ENCODE peak calls at places on chromosomes 5 and 9, in seven cellular contexts. One of them, this sample, is unnamed.

GRCh38 chr9:114938687-114939575 is 8.5 kb upstream of the TNFSF8 start:
- DNase-seq in mesenchymal stem cell: no peak
- DNase-seq in IMR-90: no peak
- DNase-seq in H9: no peak
- DNase-seq in H1: no peak
- DNase-seq in mesendoderm: no peak
- DNase-seq in trophoblast cell: no peak
- DNase-seq in this sample: no peak

GRCh38 chr5:175821790-175822211 is 49.6 kb upstream of the CPLX2 start:
- DNase-seq in mesenchymal stem cell: no peak
- DNase-seq in IMR-90: no peak
- DNase-seq in H9: no peak
- DNase-seq in H1: no peak
- DNase-seq in mesendoderm: no peak
- DNase-seq in trophoblast cell: no peak
- DNase-seq in this sample: no peak

GRCh38 chr9:84538879-84539278 is 130.7 kb upstream of the NTRK2 start:
- DNase-seq in mesenchymal stem cell: no peak
- DNase-seq in IMR-90: no peak
- DNase-seq in H9: no peak
- DNase-seq in H1: no peak
- DNase-seq in mesendoderm: no peak
- DNase-seq in trophoblast cell: no peak
- DNase-seq in this sample: no peak

GRCh38 chr9:133023117-133023890 is 7.5 kb upstream of the GTF3C5 start:
- DNase-seq in mesenchymal stem cell: no peak
- DNase-seq in IMR-90: no peak
- DNase-seq in H9: peak; percentile 74
- DNase-seq in H1: no peak
- DNase-seq in mesendoderm: no peak
- DNase-seq in trophoblast cell: no peak
- DNase-seq in this sample: no peak

GRCh38 chr9:37324691-37325490 is 97.6 kb upstream of the GRHPR start:
- DNase-seq in mesenchymal stem cell: no peak
- DNase-seq in IMR-90: no peak
- DNase-seq in H9: no peak
- DNase-seq in H1: no peak
- DNase-seq in mesendoderm: no peak
- DNase-seq in trophoblast cell: no peak
- DNase-seq in this sample: peak; percentile 17

GRCh38 chr5:69374911-69375446 is 5.4 kb downstream of the RAD17 start:
- DNase-seq in mesenchymal stem cell: no peak
- DNase-seq in IMR-90: no peak
- DNase-seq in H9: no peak
- DNase-seq in H1: no peak
- DNase-seq in mesendoderm: no peak
- DNase-seq in trophoblast cell: no peak
- DNase-seq in this sample: no peak

GRCh38 chr5:50881407-50881806 is 215.0 kb downstream of the PARP8 start:
- DNase-seq in mesenchymal stem cell: no peak
- DNase-seq in IMR-90: no peak
- DNase-seq in H9: no peak
- DNase-seq in H1: no peak
- DNase-seq in mesendoderm: no peak
- DNase-seq in trophoblast cell: no peak
- DNase-seq in this sample: no peak

GRCh38 chr5:48192-48591 is 43.8 kb upstream of the PLEKHG4B start:
- DNase-seq in mesenchymal stem cell: no peak
- DNase-seq in IMR-90: no peak
- DNase-seq in H9: peak; percentile 36
- DNase-seq in H1: no peak
- DNase-seq in mesendoderm: no peak
- DNase-seq in trophoblast cell: peak; percentile 23
- DNase-seq in this sample: no peak

GRCh38 chr5:37637165-37637845 is 202.5 kb downstream of the GDNF start:
- DNase-seq in mesenchymal stem cell: peak; percentile 59
- DNase-seq in IMR-90: peak; percentile 84
- DNase-seq in H9: no peak
- DNase-seq in H1: no peak
- DNase-seq in mesendoderm: no peak
- DNase-seq in trophoblast cell: no peak
- DNase-seq in this sample: no peak

GRCh38 chr5:168443533-168443932 is 42.7 kb upstream of the RARS1 start:
- DNase-seq in mesenchymal stem cell: no peak
- DNase-seq in IMR-90: no peak
- DNase-seq in H9: no peak
- DNase-seq in H1: no peak
- DNase-seq in mesendoderm: no peak
- DNase-seq in trophoblast cell: no peak
- DNase-seq in this sample: no peak

GRCh38 chr9:106769331-106769730 is 93.6 kb upstream of the ZNF462 start:
- DNase-seq in mesenchymal stem cell: no peak
- DNase-seq in IMR-90: no peak
- DNase-seq in H9: no peak
- DNase-seq in H1: no peak
- DNase-seq in mesendoderm: no peak
- DNase-seq in trophoblast cell: no peak
- DNase-seq in this sample: no peak

GRCh38 chr9:104968025-104968982 is 40.3 kb upstream of the ABCA1 start:
- DNase-seq in mesenchymal stem cell: peak; percentile 93
- DNase-seq in IMR-90: peak; percentile 90
- DNase-seq in H9: peak; percentile 87
- DNase-seq in H1: no peak
- DNase-seq in mesendoderm: peak; percentile 93
- DNase-seq in trophoblast cell: peak; percentile 89
- DNase-seq in this sample: peak; percentile 81

GRCh38 chr5:111572561-111572960 is 60.2 kb upstream of the STARD4 start:
- DNase-seq in mesenchymal stem cell: no peak
- DNase-seq in IMR-90: no peak
- DNase-seq in H9: no peak
- DNase-seq in H1: no peak
- DNase-seq in mesendoderm: no peak
- DNase-seq in trophoblast cell: no peak
- DNase-seq in this sample: no peak

GRCh38 chr5:116454417-116454927 is 120.2 kb downstream of the SEMA6A start:
- DNase-seq in mesenchymal stem cell: peak; percentile 96
- DNase-seq in IMR-90: peak; percentile 92
- DNase-seq in H9: no peak
- DNase-seq in H1: no peak
- DNase-seq in mesendoderm: peak; percentile 47
- DNase-seq in trophoblast cell: no peak
- DNase-seq in this sample: no peak

GRCh38 chr5:140239939-140240700 is 62.8 kb downstream of the PFDN1 start:
- DNase-seq in mesenchymal stem cell: peak; percentile 72
- DNase-seq in IMR-90: peak; percentile 66
- DNase-seq in H9: peak; percentile 87
- DNase-seq in H1: peak; percentile 67
- DNase-seq in mesendoderm: peak; percentile 82
- DNase-seq in trophoblast cell: peak; percentile 17
- DNase-seq in this sample: no peak

GRCh38 chr5:128356011-128356410 is 182.0 kb downstream of the FBN2 start:
- DNase-seq in mesenchymal stem cell: no peak
- DNase-seq in IMR-90: no peak
- DNase-seq in H9: no peak
- DNase-seq in H1: no peak
- DNase-seq in mesendoderm: no peak
- DNase-seq in trophoblast cell: no peak
- DNase-seq in this sample: no peak

GRCh38 chr5:62354028-62354874 is 48.2 kb downstream of the KIF2A start:
- DNase-seq in mesenchymal stem cell: peak; percentile 66
- DNase-seq in IMR-90: peak; percentile 65
- DNase-seq in H9: no peak
- DNase-seq in H1: no peak
- DNase-seq in mesendoderm: peak; percentile 41
- DNase-seq in trophoblast cell: peak; percentile 46
- DNase-seq in this sample: peak; percentile 3

GRCh38 chr5:10789021-10789420 is 28.0 kb upstream of the DAP start:
- DNase-seq in mesenchymal stem cell: peak; percentile 60
- DNase-seq in IMR-90: peak; percentile 92
- DNase-seq in H9: no peak
- DNase-seq in H1: no peak
- DNase-seq in mesendoderm: peak; percentile 24
- DNase-seq in trophoblast cell: peak; percentile 28
- DNase-seq in this sample: no peak

GRCh38 chr5:10792336-10792735 is 31.3 kb upstream of the DAP start:
- DNase-seq in mesenchymal stem cell: no peak
- DNase-seq in IMR-90: no peak
- DNase-seq in H9: no peak
- DNase-seq in H1: no peak
- DNase-seq in mesendoderm: no peak
- DNase-seq in trophoblast cell: no peak
- DNase-seq in this sample: no peak

GRCh38 chr5:10786835-10787234 is 25.8 kb upstream of the DAP start:
- DNase-seq in mesenchymal stem cell: no peak
- DNase-seq in IMR-90: no peak
- DNase-seq in H9: no peak
- DNase-seq in H1: no peak
- DNase-seq in mesendoderm: no peak
- DNase-seq in trophoblast cell: no peak
- DNase-seq in this sample: no peak

GRCh38 chr5:10788358-10788757 is 27.3 kb upstream of the DAP start:
- DNase-seq in mesenchymal stem cell: no peak
- DNase-seq in IMR-90: no peak
- DNase-seq in H9: no peak
- DNase-seq in H1: no peak
- DNase-seq in mesendoderm: no peak
- DNase-seq in trophoblast cell: peak; percentile 27
- DNase-seq in this sample: no peak

DNA sequence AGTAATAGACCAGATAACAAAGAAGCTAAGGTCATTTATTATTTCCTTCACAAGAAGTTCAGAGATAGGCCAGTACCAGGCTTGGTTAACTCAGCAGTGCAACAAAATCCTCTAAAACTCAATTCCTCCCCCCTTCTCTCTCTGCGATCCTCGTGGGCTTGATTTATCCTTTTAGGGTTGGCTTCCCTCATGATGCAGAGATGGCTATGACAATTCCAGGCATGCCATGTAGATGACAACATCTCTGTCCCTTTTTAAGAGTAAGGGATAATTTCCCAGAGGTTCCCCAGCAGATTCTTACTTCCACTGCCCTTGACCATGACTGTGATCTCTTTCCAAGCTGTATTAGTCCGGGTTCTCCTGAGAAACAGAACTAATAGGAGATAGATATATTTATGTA is 28.7 kb upstream of the DAP start:
- DNase-seq in mesenchymal stem cell: peak; percentile 31
- DNase-seq in IMR-90: peak; percentile 12
- DNase-seq in H9: no peak
- DNase-seq in H1: no peak
- DNase-seq in mesendoderm: peak; percentile 85
- DNase-seq in trophoblast cell: no peak
- DNase-seq in this sample: no peak
- H2BK5ac ChIP-seq in mesenchymal stem cell: no peak overlapping the region
- H2BK5ac ChIP-seq in IMR-90: peak overlapping the region; percentile 68
- H2BK5ac ChIP-seq in H9: no peak overlapping the region
- H2BK5ac ChIP-seq in H1: no peak overlapping the region
- H2BK5ac ChIP-seq in mesendoderm: no peak overlapping the region
- H2BK5ac ChIP-seq in trophoblast cell: no peak overlapping the region
- H2BK5ac ChIP-seq in this sample: no peak overlapping the region

DNA sequence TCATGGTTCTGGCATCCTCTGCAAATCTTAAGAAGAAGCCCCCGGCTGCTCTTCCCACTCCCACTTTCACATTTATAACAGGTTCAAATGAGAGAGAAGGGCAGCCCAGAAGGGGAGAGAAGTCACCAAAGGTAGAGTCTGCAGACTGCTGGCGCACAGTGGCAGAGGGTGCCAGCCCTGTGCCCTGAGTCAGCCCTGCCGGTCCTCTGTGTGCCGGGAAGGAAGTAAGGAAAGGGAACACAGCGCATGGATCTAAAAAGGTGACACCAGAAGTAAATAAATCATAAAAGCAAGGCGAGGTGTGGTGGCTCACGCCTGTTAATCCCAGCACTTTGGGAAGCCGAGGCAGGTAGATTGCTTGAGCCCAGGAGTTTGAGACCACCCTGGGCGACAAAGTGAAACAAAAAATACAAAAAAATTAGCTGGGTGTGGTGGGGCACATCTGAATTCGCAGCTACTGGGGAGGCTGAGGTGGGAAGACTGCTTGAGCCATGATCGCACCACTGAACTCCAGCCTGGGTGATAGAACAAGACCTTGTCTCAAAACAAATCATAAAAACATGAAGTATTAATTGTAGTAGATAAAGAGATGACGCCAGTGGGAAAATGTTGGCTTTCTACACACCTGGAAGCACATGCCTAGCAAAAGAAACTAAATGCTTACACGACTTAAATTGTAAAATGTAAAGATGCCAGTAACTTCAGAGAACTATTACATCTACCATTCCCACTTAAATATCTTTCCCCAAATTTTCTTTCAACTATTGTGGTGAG is 29.9 kb downstream of the RNF130 start:
- DNase-seq in mesenchymal stem cell: no peak
- DNase-seq in IMR-90: no peak
- DNase-seq in H9: no peak
- DNase-seq in H1: no peak
- DNase-seq in mesendoderm: no peak
- DNase-seq in trophoblast cell: no peak
- DNase-seq in this sample: no peak
- H3K18ac ChIP-seq in mesenchymal stem cell: no peak overlapping the region
- H3K18ac ChIP-seq in IMR-90: no peak overlapping the region
- H3K18ac ChIP-seq in H9: no peak overlapping the region
- H3K18ac ChIP-seq in H1: no peak overlapping the region
- H3K18ac ChIP-seq in mesendoderm: no peak overlapping the region
- H3K18ac ChIP-seq in trophoblast cell: no peak overlapping the region
- H3K18ac ChIP-seq in this sample: peak overlapping the region; percentile 64

GRCh38 chr5:131947445-131947844 is 2.0 kb upstream of the MEIKIN start:
- DNase-seq in mesenchymal stem cell: no peak
- DNase-seq in IMR-90: no peak
- DNase-seq in H9: no peak
- DNase-seq in H1: no peak
- DNase-seq in mesendoderm: no peak
- DNase-seq in trophoblast cell: no peak
- DNase-seq in this sample: no peak
- H2BK5ac ChIP-seq in mesenchymal stem cell: no peak overlapping the region
- H2BK5ac ChIP-seq in IMR-90: no peak overlapping the region
- H2BK5ac ChIP-seq in H9: no peak overlapping the region
- H2BK5ac ChIP-seq in H1: no peak overlapping the region
- H2BK5ac ChIP-seq in mesendoderm: no peak overlapping the region
- H2BK5ac ChIP-seq in trophoblast cell: no peak overlapping the region
- H2BK5ac ChIP-seq in this sample: no peak overlapping the region

DNA sequence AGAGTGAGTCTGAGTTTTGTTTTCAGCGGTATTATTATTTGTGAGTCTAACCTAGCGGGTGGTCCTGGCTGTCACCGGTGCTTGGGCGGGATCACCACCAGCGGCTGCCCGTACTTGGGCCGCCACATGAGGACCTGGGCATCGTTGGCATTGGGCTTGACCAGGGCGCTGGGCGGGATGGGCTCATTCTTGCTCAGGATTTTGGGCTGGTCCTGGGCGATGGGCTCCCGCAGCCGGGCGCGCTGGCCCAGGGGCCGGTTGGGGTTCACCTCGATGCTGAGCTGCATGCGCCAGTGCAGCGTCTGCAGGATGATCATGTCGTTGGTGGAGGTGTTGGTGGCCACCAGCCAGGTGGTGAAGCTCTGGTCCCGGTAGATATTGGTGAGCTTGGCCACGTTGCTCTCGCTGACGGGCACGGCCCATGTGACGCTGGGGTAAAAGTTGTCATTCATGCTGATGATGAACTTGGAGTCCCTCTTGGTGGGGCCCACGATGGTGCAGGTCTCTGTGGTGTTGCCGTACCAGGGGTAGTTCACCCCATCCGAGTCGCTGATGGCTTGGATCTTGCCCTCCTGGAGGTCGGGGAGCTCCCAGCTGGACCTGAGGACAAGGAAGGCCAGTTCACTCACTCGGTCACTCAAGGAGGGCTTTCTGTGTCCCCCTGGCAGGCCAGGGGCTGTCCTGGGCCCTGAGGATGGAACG is 15.4 kb downstream of the FAM78A start:
- DNase-seq in mesenchymal stem cell: no peak
- DNase-seq in IMR-90: no peak
- DNase-seq in H9: no peak
- DNase-seq in H1: no peak
- DNase-seq in mesendoderm: no peak
- DNase-seq in trophoblast cell: no peak
- DNase-seq in this sample: no peak
- H3K18ac ChIP-seq in mesenchymal stem cell: no peak overlapping the region
- H3K18ac ChIP-seq in IMR-90: no peak overlapping the region
- H3K18ac ChIP-seq in H9: no peak overlapping the region
- H3K18ac ChIP-seq in H1: no peak overlapping the region
- H3K18ac ChIP-seq in mesendoderm: no peak overlapping the region
- H3K18ac ChIP-seq in trophoblast cell: no peak overlapping the region
- H3K18ac ChIP-seq in this sample: no peak overlapping the region